ENCODE peak calls at places on chromosomes 11 and 22, in nine cellular contexts. One of them, this sample, is unnamed.

GRCh38 chr11:86291466-86292262 is 10.4 kb upstream of the HIKESHI start:
- DNase-seq in coronary artery: no peak
- DNase-seq in ACHN: peak
- DNase-seq in activated naive CD8-positive, alpha-beta T cell treated with anti-CD3 and anti-CD28 coated beads, Interleukin-2, amount 50 U/mL, for 24 hours: peak
- DNase-seq in EL: peak
- DNase-seq in Daoy: peak
- DNase-seq in Ammon's horn: peak
- DNase-seq in SW480: peak
- DNase-seq in SK-MEL-5: peak
- DNase-seq in this sample: no peak

GRCh38 chr22:26479792-26480610 is 3.6 kb downstream of the HPS4 start:
- DNase-seq in coronary artery: no peak
- DNase-seq in ACHN: no peak
- DNase-seq in activated naive CD8-positive, alpha-beta T cell treated with anti-CD3 and anti-CD28 coated beads, Interleukin-2, amount 50 U/mL, for 24 hours: no peak
- DNase-seq in EL: no peak
- DNase-seq in Daoy: peak
- DNase-seq in Ammon's horn: no peak
- DNase-seq in SW480: no peak
- DNase-seq in SK-MEL-5: peak
- DNase-seq in this sample: no peak

GRCh38 chr22:35838849-35839646 is 121.4 kb downstream of the APOL5 start:
- DNase-seq in coronary artery: no peak
- DNase-seq in ACHN: peak
- DNase-seq in activated naive CD8-positive, alpha-beta T cell treated with anti-CD3 and anti-CD28 coated beads, Interleukin-2, amount 50 U/mL, for 24 hours: no peak
- DNase-seq in EL: peak
- DNase-seq in Daoy: peak
- DNase-seq in Ammon's horn: peak
- DNase-seq in SW480: peak
- DNase-seq in SK-MEL-5: peak
- DNase-seq in this sample: no peak

GRCh38 chr11:130102457-130103249 is 33.0 kb downstream of the APLP2 start:
- DNase-seq in coronary artery: no peak
- DNase-seq in ACHN: no peak
- DNase-seq in activated naive CD8-positive, alpha-beta T cell treated with anti-CD3 and anti-CD28 coated beads, Interleukin-2, amount 50 U/mL, for 24 hours: no peak
- DNase-seq in EL: no peak
- DNase-seq in Daoy: no peak
- DNase-seq in Ammon's horn: no peak
- DNase-seq in SW480: no peak
- DNase-seq in SK-MEL-5: no peak
- DNase-seq in this sample: no peak

GRCh38 chr22:43994006-43994405 is 30.1 kb upstream of the PARVB start:
- DNase-seq in coronary artery: no peak
- DNase-seq in ACHN: no peak
- DNase-seq in activated naive CD8-positive, alpha-beta T cell treated with anti-CD3 and anti-CD28 coated beads, Interleukin-2, amount 50 U/mL, for 24 hours: no peak
- DNase-seq in EL: no peak
- DNase-seq in Daoy: no peak
- DNase-seq in Ammon's horn: no peak
- DNase-seq in SW480: no peak
- DNase-seq in SK-MEL-5: no peak
- DNase-seq in this sample: no peak

GRCh38 chr11:281486-282161 is 3.4 kb downstream of the NLRP6 start:
- DNase-seq in coronary artery: peak
- DNase-seq in ACHN: no peak
- DNase-seq in activated naive CD8-positive, alpha-beta T cell treated with anti-CD3 and anti-CD28 coated beads, Interleukin-2, amount 50 U/mL, for 24 hours: no peak
- DNase-seq in EL: no peak
- DNase-seq in Daoy: no peak
- DNase-seq in Ammon's horn: no peak
- DNase-seq in SW480: no peak
- DNase-seq in SK-MEL-5: no peak
- DNase-seq in this sample: no peak

GRCh38 chr11:17163296-17163695 is 44.5 kb downstream of the PIK3C2A start:
- DNase-seq in coronary artery: no peak
- DNase-seq in ACHN: no peak
- DNase-seq in activated naive CD8-positive, alpha-beta T cell treated with anti-CD3 and anti-CD28 coated beads, Interleukin-2, amount 50 U/mL, for 24 hours: no peak
- DNase-seq in EL: no peak
- DNase-seq in Daoy: no peak
- DNase-seq in Ammon's horn: no peak
- DNase-seq in SW480: no peak
- DNase-seq in SK-MEL-5: no peak
- DNase-seq in this sample: no peak

GRCh38 chr11:16925495-16926065 is 88.6 kb downstream of the PLEKHA7 start:
- DNase-seq in coronary artery: no peak
- DNase-seq in ACHN: peak
- DNase-seq in activated naive CD8-positive, alpha-beta T cell treated with anti-CD3 and anti-CD28 coated beads, Interleukin-2, amount 50 U/mL, for 24 hours: peak
- DNase-seq in EL: peak
- DNase-seq in Daoy: peak
- DNase-seq in Ammon's horn: no peak
- DNase-seq in SW480: peak
- DNase-seq in SK-MEL-5: no peak
- DNase-seq in this sample: no peak

This sample was measured in osteocyte.